ENCODE peak calls at places on chromosomes 4 and X, in five cellular contexts. P is transverse colon, G is ovary, F is dorsolateral prefrontal cortex, M is psoas muscle. I is an unnamed sample.

GRCh38 chrX:154855256-154855655 is 20.8 kb upstream of the SMIM9 start:
- DNase-seq in P (no peak), G (no peak), F (no peak), M (no peak), I (no peak)

GRCh38 chr4:108141213-108142045 is 27.3 kb downstream of the LEF1 start:
- DNase-seq in P (no peak), G (no peak), F (no peak), M (no peak), I (no peak)

GRCh38 chr4:665751-666435 is 8.2 kb downstream of the ATP5ME start:
- DNase-seq in P (no peak), G (no peak), F (no peak), M (no peak), I (no peak)

GRCh38 chr4:2733001-2733843 is 22.9 kb downstream of the TNIP2 start:
- DNase-seq in P (no peak), G (peak; percentile 34), F (peak; percentile 28), M (no peak), I (no peak)

GRCh38 chr4:48033825-48034413 is 17.3 kb downstream of the NIPAL1 start:
- DNase-seq in P (peak; percentile 57), G (no peak), F (no peak), M (no peak), I (no peak)

GRCh38 chrX:119147486-119147885 is 19.9 kb upstream of the KIAA1210 start:
- DNase-seq in P (no peak), G (no peak), F (no peak), M (no peak), I (no peak)

GRCh38 chrX:155127465-155127864 is 56.2 kb downstream of the BRCC3 start:
- DNase-seq in P (no peak), G (no peak), F (no peak), M (no peak), I (no peak)

GRCh38 chrX:96729053-96729452 is 44.4 kb downstream of the DIAPH2 start:
- DNase-seq in P (no peak), G (no peak), F (no peak), M (no peak), I (no peak)

GRCh38 chr4:75412746-75413145 is 101.5 kb downstream of the RCHY1 start:
- DNase-seq in P (no peak), G (no peak), F (no peak), M (no peak), I (no peak)

GRCh38 chrX:30607155-30607554 is 29.6 kb upstream of the TASL start:
- DNase-seq in P (no peak), G (no peak), F (no peak), M (no peak), I (no peak)

GRCh38 chr4:15436515-15436914 is 8.7 kb downstream of the C1QTNF7 start:
- DNase-seq in P (no peak), G (no peak), F (no peak), M (no peak), I (no peak)

GRCh38 chrX:39016551-39016950 is 215.3 kb downstream of the MID1IP1 start:
- DNase-seq in P (no peak), G (no peak), F (no peak), M (no peak), I (no peak)

GRCh38 chr4:742742-743311 is 37.2 kb downstream of the PCGF3 start:
- DNase-seq in P (peak; percentile 72), G (peak; percentile 76), F (no peak), M (peak; percentile 67), I (peak; percentile 95)

GRCh38 chr4:82988323-82988832 is 22.2 kb downstream of the LIN54 start:
- DNase-seq in P (no peak), G (no peak), F (no peak), M (no peak), I (no peak)

GRCh38 chrX:13646154-13646549 is 6.8 kb upstream of the TCEANC start:
- DNase-seq in P (peak; percentile 66), G (peak; percentile 57), F (no peak), M (peak; percentile 44), I (no peak)

GRCh38 chrX:30521440-30522182 is 56.0 kb downstream of the TASL start:
- DNase-seq in P (no peak), G (no peak), F (no peak), M (no peak), I (no peak)

GRCh38 chrX:8288590-8288989 is 117.5 kb upstream of the VCX2 start:
- DNase-seq in P (no peak), G (no peak), F (no peak), M (no peak), I (no peak)

GRCh38 chrX:104913348-104913747 is 307.1 kb downstream of the TEX13A start:
- DNase-seq in P (no peak), G (no peak), F (no peak), M (no peak), I (no peak)

GRCh38 chr4:119139822-119140252 is 4.2 kb downstream of the MYOZ2 start:
- DNase-seq in P (no peak), G (no peak), F (no peak), M (no peak), I (no peak)

GRCh38 chrX:139875831-139876230 is 57.0 kb downstream of the ATP11C start:
- DNase-seq in P (no peak), G (no peak), F (no peak), M (no peak), I (no peak)

GRCh38 chr4:173076903-173077629 is 91.5 kb upstream of the GALNT7 start:
- DNase-seq in P (no peak), G (no peak), F (no peak), M (no peak), I (no peak)

GRCh38 chr4:48588230-48588943 is 98.3 kb downstream of the ZAR1 start:
- DNase-seq in P (no peak), G (no peak), F (no peak), M (no peak), I (no peak)

GRCh38 chrX:71103110-71103983 is 3.2 kb downstream of the CXorf65 start:
- DNase-seq in P (peak; percentile 53), G (no peak), F (no peak), M (peak; percentile 25), I (no peak)

GRCh38 chr4:10273030-10273429 is 156.4 kb upstream of the WDR1 start:
- DNase-seq in P (no peak), G (no peak), F (no peak), M (no peak), I (no peak)

GRCh38 chr4:129822708-129823504 is 727.0 kb downstream of the C4orf33 start:
- DNase-seq in P (no peak), G (no peak), F (no peak), M (peak; percentile 13), I (no peak)

GRCh38 chrX:104351173-104351769 is 96.5 kb upstream of the ESX1 start:
- DNase-seq in P (no peak), G (no peak), F (no peak), M (no peak), I (no peak)

GRCh38 chr4:77308843-77309242 is 151.8 kb downstream of the CCNG2 start:
- DNase-seq in P (no peak), G (no peak), F (no peak), M (no peak), I (no peak)

GRCh38 chrX:3231766-3232165 is 114.7 kb downstream of the MXRA5 start:
- DNase-seq in P (no peak), G (no peak), F (no peak), M (no peak), I (no peak)

GRCh38 chr4:167897116-167897515 is 195.2 kb upstream of the ANXA10 start:
- DNase-seq in P (no peak), G (no peak), F (no peak), M (no peak), I (no peak)

GRCh38 chr4:25654971-25655963 is at the start of gene SLC34A2:
- DNase-seq in P (peak; percentile 15), G (no peak), F (no peak), M (no peak), I (no peak)

GRCh38 chr4:25662306-25662705 is 6.7 kb downstream of the SLC34A2 start:
- DNase-seq in P (no peak), G (no peak), F (no peak), M (no peak), I (no peak)

GRCh38 chr4:25656031-25656430 is 380 bp downstream of the SLC34A2 start:
- DNase-seq in P (no peak), G (no peak), F (no peak), M (no peak), I (no peak)

GRCh38 chr4:25658777-25659176 is 3.1 kb downstream of the SLC34A2 start:
- DNase-seq in P (no peak), G (no peak), F (no peak), M (no peak), I (no peak)

DNA sequence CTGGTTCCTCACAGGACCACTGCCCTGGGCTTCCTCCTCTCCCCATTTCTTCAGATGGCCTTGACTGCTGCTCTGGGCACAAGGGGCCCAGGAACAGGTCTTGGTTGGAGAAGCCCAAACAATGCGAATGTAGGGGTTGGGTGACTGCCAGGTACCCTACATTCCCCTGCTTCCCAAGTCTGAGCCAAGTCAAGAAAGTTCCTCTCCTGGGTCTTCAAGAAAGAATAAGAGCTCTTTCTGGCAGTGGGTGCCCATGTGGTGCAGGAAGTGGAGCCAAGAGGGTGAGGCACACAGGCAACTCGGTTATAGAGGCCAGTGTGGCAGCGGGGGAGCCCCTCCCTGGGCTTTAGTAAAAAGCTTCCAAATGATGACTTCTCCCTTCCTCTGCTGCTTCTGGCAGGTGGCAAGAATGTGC is 2.7 kb downstream of the SLC34A2 start:
- DNase-seq in P (no peak), G (no peak), F (no peak), M (no peak), I (no peak)
- TF ChIP-seq CTCF in P (no peak), G (no peak), F (no peak), M (no peak), I (no peak)

GRCh38 chrX:15050395-15050794 is 177.2 kb downstream of the MOSPD2 start:
- DNase-seq in P (no peak), G (no peak), F (no peak), M (no peak), I (no peak)
- TF ChIP-seq CTCF in P (no peak), G (no peak), F (no peak), M (no peak), I (no peak)

GRCh38 chr4:18020671-18021469 is 685 bp downstream of the LCORL start:
- DNase-seq in P (peak; percentile 70), G (peak; percentile 76), F (peak; percentile 67), M (peak; percentile 71), I (no peak)
- TF ChIP-seq CTCF in P (no peak), G (no peak), F (no peak), M (peak; percentile 10), I (no peak)

GRCh38 chr4:140622333-140622958 is 53.7 kb upstream of the UCP1 start:
- DNase-seq in P (no peak), G (no peak), F (no peak), M (no peak), I (no peak)
- TF ChIP-seq CTCF in P (no peak), G (no peak), F (no peak), M (no peak), I (no peak)

GRCh38 chr4:42965326-42965725 is 72.8 kb downstream of the GRXCR1 start:
- DNase-seq in P (no peak), G (no peak), F (no peak), M (no peak), I (no peak)
- TF ChIP-seq CTCF in P (no peak), G (no peak), F (peak; percentile 30), M (no peak), I (peak; percentile 67)

DNA sequence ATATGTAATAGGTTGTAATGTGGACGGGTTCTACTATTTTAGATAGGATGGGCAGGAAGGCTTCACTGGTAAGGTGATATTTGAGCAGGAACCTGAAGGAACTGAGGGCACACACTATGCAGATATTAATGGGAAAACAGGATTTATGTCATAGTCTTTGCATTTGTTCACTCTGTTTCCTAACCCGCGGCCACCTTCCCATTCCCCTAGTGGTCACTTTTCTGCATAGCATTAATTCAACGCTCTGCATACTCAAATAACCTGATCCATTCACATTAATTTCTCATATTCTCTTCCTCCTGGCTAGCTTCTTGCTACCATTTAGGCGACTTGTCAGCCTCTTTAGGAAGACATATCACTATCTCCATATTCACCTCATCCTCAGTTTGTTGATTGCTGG is 61.5 kb downstream of the GSPT2 start:
- DNase-seq in P (no peak), G (no peak), F (no peak), M (no peak), I (no peak)
- TF ChIP-seq CTCF in P (no peak), G (no peak), F (no peak), M (peak; percentile 8), I (no peak)

I was measured in D721Med.